ENCODE peak calls at places on chromosomes 5 and 9, in four cellular contexts. A is sigmoid colon, B is adrenal gland, O is pancreas. T is an unnamed sample.

GRCh38 chr9:5622019-5622418 is 6.9 kb upstream of the RIC1 start:
- DNase-seq in A (no peak), O (no peak), B (no peak), T (no peak)

GRCh38 chr5:133382661-133383579 is 229.4 kb downstream of the FSTL4 start:
- DNase-seq in B (no peak), A (peak; percentile 13), O (no peak), T (no peak)

GRCh38 chr9:78132688-78133033 is 101.0 kb upstream of the GNAQ start:
- DNase-seq in B (no peak), O (no peak), A (no peak), T (no peak)

GRCh38 chr5:169300468-169301385 is at the start of gene SLIT3:
- DNase-seq in B (peak; percentile 67), A (peak; percentile 94), O (peak; percentile 34), T (peak; percentile 48)

GRCh38 chr5:110965773-110966581 is 105.5 kb upstream of the TSLP start:
- DNase-seq in A (no peak), O (no peak), B (no peak), T (no peak)

GRCh38 chr9:134969401-134969800 is 51.7 kb upstream of the FCN1 start:
- DNase-seq in O (no peak), A (peak; percentile 50), B (no peak), T (no peak)

GRCh38 chr9:131278421-131279111 is 2.3 kb upstream of the FAM78A start:
- DNase-seq in O (no peak), A (no peak), B (no peak), T (no peak)

GRCh38 chr5:147554285-147554817 is 44.5 kb upstream of the DPYSL3 start:
- DNase-seq in A (no peak), B (no peak), O (no peak), T (no peak)

GRCh38 chr5:74851684-74852353 is 14.4 kb downstream of the FAM169A start:
- DNase-seq in B (no peak), O (no peak), A (no peak), T (no peak)

GRCh38 chr9:112852741-112853505 is 37.8 kb downstream of the SLC46A2 start:
- DNase-seq in A (no peak), O (no peak), B (no peak), T (no peak)

GRCh38 chr9:7316967-7317366 is 482.6 kb downstream of the DMAC1 start:
- DNase-seq in A (no peak), B (no peak), O (no peak), T (no peak)

GRCh38 chr5:54004697-54005096 is 305.7 kb downstream of the ARL15 start:
- DNase-seq in B (no peak), O (no peak), A (no peak), T (no peak)

GRCh38 chr5:109682383-109682782 is 7.3 kb upstream of the MAN2A1 start:
- DNase-seq in O (no peak), A (no peak), B (no peak), T (no peak)

GRCh38 chr5:135135530-135136201 is 101.6 kb upstream of the PITX1 start:
- DNase-seq in A (peak; percentile 81), B (peak; percentile 60), O (no peak), T (peak; percentile 92)

DNA sequence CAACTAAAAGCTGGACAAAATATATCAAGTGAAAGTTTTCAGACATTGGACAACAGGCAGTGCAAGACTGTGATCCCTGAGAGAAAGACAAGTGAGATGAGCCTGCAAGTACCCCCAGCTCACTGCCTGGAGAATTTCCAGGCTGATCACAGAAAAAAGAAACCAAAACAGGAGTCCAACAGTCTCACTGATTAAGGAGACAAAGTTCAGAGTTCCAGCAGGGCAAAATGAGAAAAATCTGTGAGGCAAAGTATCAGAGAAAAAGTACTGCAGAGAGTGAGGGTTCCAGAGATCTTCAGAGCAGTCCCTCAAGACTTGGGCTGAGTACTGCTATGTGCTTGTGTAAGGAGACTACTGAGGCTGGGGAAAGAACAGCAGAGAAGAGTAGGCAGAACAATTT is 56.0 kb upstream of the PRSS3 start:
- DNase-seq in B (no peak), O (no peak), A (no peak), T (no peak)
- H3K9me3 ChIP-seq in B (no peaks in the 10 kb centered on the region), O (no peaks in the 10 kb centered on the region), A (no peaks in the 10 kb centered on the region), T (no peaks in the 10 kb centered on the region)

GRCh38 chr5:102119252-102119651 is 176.8 kb downstream of the SLCO4C1 start:
- DNase-seq in A (no peak), B (no peak), O (no peak), T (no peak)
- H3K27ac ChIP-seq in A (no peak overlapping the region), B (no peak overlapping the region), O (no peak overlapping the region), T (no peak overlapping the region)

GRCh38 chr9:126678989-126679388 is 65.3 kb downstream of the LMX1B start:
- DNase-seq in O (no peak), B (no peak), A (no peak), T (no peak)
- H3K27me3 ChIP-seq in O (peaks cover 9% of the 10 kb centered on the region), B (peaks cover 31% of the 10 kb centered on the region), A (peaks cover 26% of the 10 kb centered on the region), T (peaks cover 57% of the 10 kb centered on the region)

GRCh38 chr5:141354900-141355469 is at the start of gene PCDHGA4:
- DNase-seq in O (no peak), B (no peak), A (no peak), T (no peak)
- H3K9me3 ChIP-seq in O (peaks cover 15% of the 10 kb centered on the region), B (peaks cover 14% of the 10 kb centered on the region), A (peaks cover 84% of the 10 kb centered on the region), T (no peaks in the 10 kb centered on the region)

GRCh38 chr9:110538169-110538568 is 41.4 kb downstream of the SVEP1 start:
- DNase-seq in O (no peak), B (no peak), A (no peak), T (no peak)

GRCh38 chr9:110531776-110532175 is 47.8 kb downstream of the SVEP1 start:
- DNase-seq in B (no peak), O (no peak), A (no peak), T (no peak)

GRCh38 chr9:110532908-110533665 is 46.5 kb downstream of the SVEP1 start:
- DNase-seq in O (no peak), A (no peak), B (no peak), T (no peak)

GRCh38 chr9:110538621-110539020 is 40.9 kb downstream of the SVEP1 start:
- DNase-seq in A (no peak), B (no peak), O (no peak), T (no peak)

GRCh38 chr9:110536802-110537201 is 42.7 kb downstream of the SVEP1 start:
- DNase-seq in A (no peak), O (no peak), B (no peak), T (no peak)
- H3K27ac ChIP-seq in A (no peak overlapping the region), O (no peak overlapping the region), B (no peak overlapping the region), T (no peak overlapping the region)

GRCh38 chr5:55231029-55231475 is 2.4 kb downstream of the CCNO start:
- DNase-seq in B (no peak), A (no peak), O (no peak), T (no peak)
- H3K27me3 ChIP-seq in B (peaks cover 63% of the 10 kb centered on the region), A (peaks cover 68% of the 10 kb centered on the region), O (peaks cover 3% of the 10 kb centered on the region), T (peaks cover 76% of the 10 kb centered on the region)

GRCh38 chr5:12323637-12324229 is 419.5 kb upstream of the CTNND2 start:
- DNase-seq in A (no peak), B (no peak), O (no peak), T (no peak)
- H3K9me3 ChIP-seq in A (no peaks in the 10 kb centered on the region), B (no peaks in the 10 kb centered on the region), O (no peaks in the 10 kb centered on the region), T (no peaks in the 10 kb centered on the region)

DNA sequence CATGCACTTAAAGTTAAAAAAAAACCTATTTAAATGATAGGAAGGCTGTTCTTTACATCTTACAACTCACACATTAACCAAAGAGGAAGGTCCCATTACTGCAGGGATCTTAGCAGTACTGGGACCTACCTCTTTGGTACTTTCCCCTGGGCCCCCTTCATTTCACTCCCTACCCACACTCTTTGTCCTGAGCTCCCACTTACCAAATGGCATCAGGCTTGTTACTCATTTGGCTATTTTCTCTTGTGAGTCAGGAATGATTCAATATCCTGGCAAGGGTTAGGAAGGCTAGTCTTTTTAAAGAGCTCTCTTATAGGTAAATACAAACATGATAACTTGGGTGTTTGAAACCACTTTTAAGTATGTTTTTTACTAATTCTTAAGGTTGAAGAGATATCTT is 117.4 kb upstream of the ELL2 start:
- DNase-seq in O (no peak), A (no peak), B (no peak), T (no peak)
- H3K27ac ChIP-seq in O (no peak overlapping the region), A (no peak overlapping the region), B (no peak overlapping the region), T (no peak overlapping the region)

DNA sequence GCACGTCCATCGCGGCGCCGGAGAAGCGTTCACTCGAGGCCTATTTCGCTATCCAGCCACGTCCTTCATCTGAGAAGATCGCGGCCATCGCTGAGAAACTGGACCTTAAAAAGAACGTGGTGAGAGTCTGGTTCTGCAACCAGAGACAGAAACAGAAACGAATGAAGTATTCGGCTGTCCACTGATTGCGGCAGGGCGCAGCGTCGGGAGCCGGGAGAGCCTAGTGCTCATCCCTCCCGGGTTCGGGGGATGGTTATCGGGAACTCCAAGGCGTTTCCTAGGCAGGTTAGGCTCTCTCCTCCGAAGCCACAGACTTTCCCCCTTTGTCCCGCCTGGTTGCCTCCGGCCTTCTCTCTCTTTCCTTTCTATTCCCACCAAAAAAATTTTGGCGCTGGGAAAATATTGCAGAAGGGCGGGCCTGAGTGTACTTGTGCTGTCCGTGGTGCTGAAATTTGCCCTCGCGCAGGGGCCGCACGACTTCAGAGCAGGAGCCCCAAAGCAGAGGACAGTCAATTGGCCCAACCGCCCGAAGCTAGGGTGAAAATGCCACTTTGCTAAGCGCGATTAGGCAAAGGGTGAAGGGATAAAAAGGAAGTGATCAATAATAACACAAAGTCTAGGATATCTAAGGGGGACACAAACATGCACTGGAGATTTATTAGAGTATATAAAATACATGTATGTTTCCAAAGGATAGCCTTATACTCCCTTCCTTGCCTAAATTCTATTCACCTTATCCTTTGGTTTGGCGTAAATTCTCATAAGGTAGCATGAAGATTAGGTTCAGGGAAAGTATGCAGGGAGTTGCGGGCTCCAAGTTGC is 1.8 kb downstream of the POU4F3 start:
- DNase-seq in O (peak; percentile 59), B (peak; percentile 78), A (no peak), T (peak; percentile 39)
- H3K27me3 ChIP-seq in O (peaks cover 53% of the 10 kb centered on the region), B (peaks cover 95% of the 10 kb centered on the region), A (peaks cover 49% of the 10 kb centered on the region), T (peaks cover 91% of the 10 kb centered on the region)

GRCh38 chr9:97849980-97850379 is 3.0 kb upstream of the FOXE1 start:
- DNase-seq in A (no peak), B (no peak), O (no peak), T (no peak)
- H3K9me3 ChIP-seq in A (no peaks in the 10 kb centered on the region), B (no peaks in the 10 kb centered on the region), O (no peaks in the 10 kb centered on the region), T (no peaks in the 10 kb centered on the region)

T was measured in colonic mucosa.